ENCODE peak calls at places on chromosomes 13 and 19, in five cellular contexts. S, R, I, J and Z are unnamed samples.
A peak's percentile ranks its signal among the peaks of the same experiment; 100 is the strongest.

GRCh38 chr19:50046649-50047503 is 21.1 kb downstream of the ZNF473 start:
- DNase-seq in I (no peak), J (peak; percentile 2), R (peak; percentile 63), S (peak; percentile 38), Z (no peak)

GRCh38 chr19:45848922-45849321 is 14.0 kb downstream of the SYMPK start:
- DNase-seq in I (no peak), S (no peak), J (no peak), R (no peak), Z (no peak)

GRCh38 chr13:99661791-99662190 is 160.5 kb downstream of the TM9SF2 start:
- DNase-seq in J (no peak), S (no peak), R (no peak), I (no peak), Z (no peak)

GRCh38 chr13:97308735-97309429 is 86.7 kb downstream of the MBNL2 start:
- DNase-seq in R (no peak), S (no peak), I (no peak), J (no peak), Z (no peak)

GRCh38 chr19:48501961-48502719 is 9.5 kb downstream of the LMTK3 start:
- DNase-seq in J (peak; percentile 94), R (peak; percentile 99), S (no peak), I (peak; percentile 63), Z (peak; percentile 79)

GRCh38 chr13:36251528-36251927 is 37.2 kb upstream of the SOHLH2 start:
- DNase-seq in R (peak; percentile 33), S (no peak), J (no peak), I (no peak), Z (no peak)

GRCh38 chr13:54402495-54402894 is 1373.9 kb downstream of the OLFM4 start:
- DNase-seq in R (no peak), S (no peak), I (no peak), J (no peak), Z (no peak)

GRCh38 chr19:47273313-47274070 is 1.2 kb upstream of the INAFM1 start:
- DNase-seq in S (peak; percentile 84), I (peak; percentile 83), J (peak; percentile 94), R (peak; percentile 100), Z (peak; percentile 86)

GRCh38 chr13:68727165-68727564 is 1380.5 kb upstream of the ATXN8OS start:
- DNase-seq in I (no peak), S (no peak), R (no peak), J (no peak), Z (no peak)

GRCh38 chr13:100608906-100609305 is 20.3 kb upstream of the GGACT start:
- DNase-seq in I (no peak), R (peak; percentile 73), S (no peak), J (no peak), Z (no peak)

GRCh38 chr13:66914155-66914554 is 316.0 kb downstream of the PCDH9 start:
- DNase-seq in S (no peak), J (no peak), R (no peak), I (no peak), Z (no peak)

GRCh38 chr13:23391752-23392151 is 41.8 kb downstream of the SACS start:
- DNase-seq in R (no peak), I (no peak), S (no peak), J (no peak), Z (no peak)

GRCh38 chr19:35037716-35038622 is 3.6 kb upstream of the HPN start:
- DNase-seq in R (no peak), I (no peak), S (no peak), J (no peak), Z (no peak)

GRCh38 chr19:48029431-48029830 is 14.4 kb downstream of the CABP5 start:
- DNase-seq in S (no peak), J (no peak), R (no peak), I (no peak), Z (no peak)

GRCh38 chr19:7393934-7394508 is 45.3 kb downstream of the ARHGEF18 start:
- DNase-seq in R (no peak), S (no peak), J (no peak), I (no peak), Z (no peak)

GRCh38 chr19:51421229-51422052 is 4.0 kb upstream of the SIGLEC10 start:
- DNase-seq in J (no peak), R (peak; percentile 47), I (no peak), S (no peak), Z (no peak)

GRCh38 chr13:102907016-102907756 is 61.4 kb downstream of the ERCC5 start:
- DNase-seq in R (no peak), J (no peak), S (no peak), I (no peak), Z (no peak)
- TF ChIP-seq CTCF in R (no peak), J (no peak), S (no peak), I (no peak), Z (no peak)

GRCh38 chr19:53992211-53992610 is 774 bp downstream of the CACNG6 start:
- DNase-seq in J (no peak), R (no peak), S (no peak), I (no peak), Z (no peak)
- TF ChIP-seq CTCF in J (no peak), R (no peak), S (no peak), I (no peak), Z (no peak)

GRCh38 chr13:91381371-91381770 is 17.1 kb upstream of the GPC5 start:
- DNase-seq in J (peak; percentile 36), S (no peak), I (no peak), R (peak; percentile 49), Z (no peak)
- TF ChIP-seq CTCF in J (peak; percentile 45), S (peak; percentile 66), I (no peak), R (peak; percentile 37), Z (no peak)

GRCh38 chr13:29260684-29261083 is 334.8 kb downstream of the SLC7A1 start:
- DNase-seq in I (no peak), S (no peak), R (peak; percentile 14), J (peak; percentile 21), Z (no peak)
- TF ChIP-seq CTCF in I (no peak), S (no peak), R (peak; percentile 19), J (no peak), Z (no peak)

DNA sequence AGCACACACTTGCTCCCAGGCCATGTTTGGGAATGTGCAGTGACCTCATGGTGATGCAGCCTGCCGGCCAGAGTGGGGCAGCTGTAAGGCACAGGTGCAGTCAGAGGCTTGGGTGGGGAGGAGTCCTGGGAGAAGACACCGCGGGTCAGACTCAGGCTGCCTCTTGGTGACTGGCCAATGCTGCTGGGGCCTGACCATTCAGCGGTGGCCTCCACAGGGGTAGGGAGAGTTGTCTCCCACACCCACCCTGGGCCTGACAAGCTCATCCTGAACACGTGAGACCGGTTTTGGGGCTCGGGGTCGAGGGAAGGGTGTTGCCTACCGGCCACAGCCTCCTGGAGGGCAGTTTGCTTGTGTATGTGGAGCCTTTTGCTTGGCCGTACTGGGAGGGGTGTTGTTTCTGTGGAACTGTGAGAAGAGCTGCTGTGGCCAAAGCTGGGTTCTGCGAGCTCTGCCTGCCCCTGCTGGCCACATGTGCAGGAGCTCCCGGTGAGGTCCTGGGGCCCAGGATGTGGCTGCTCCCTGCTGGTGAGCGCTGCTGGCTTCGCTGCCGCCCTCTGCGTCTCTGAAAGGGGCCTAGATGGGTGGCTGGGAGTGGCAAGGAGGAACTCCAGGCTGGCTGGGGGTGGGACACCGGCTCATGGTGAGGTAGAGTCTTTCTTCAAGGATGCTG is 22.1 kb downstream of the UPF1 start:
- DNase-seq in R (no peak), S (no peak), I (no peak), J (no peak), Z (no peak)
- TF ChIP-seq CTCF in R (no peak), S (peak; percentile 19), I (no peak), J (no peak), Z (no peak)

DNA sequence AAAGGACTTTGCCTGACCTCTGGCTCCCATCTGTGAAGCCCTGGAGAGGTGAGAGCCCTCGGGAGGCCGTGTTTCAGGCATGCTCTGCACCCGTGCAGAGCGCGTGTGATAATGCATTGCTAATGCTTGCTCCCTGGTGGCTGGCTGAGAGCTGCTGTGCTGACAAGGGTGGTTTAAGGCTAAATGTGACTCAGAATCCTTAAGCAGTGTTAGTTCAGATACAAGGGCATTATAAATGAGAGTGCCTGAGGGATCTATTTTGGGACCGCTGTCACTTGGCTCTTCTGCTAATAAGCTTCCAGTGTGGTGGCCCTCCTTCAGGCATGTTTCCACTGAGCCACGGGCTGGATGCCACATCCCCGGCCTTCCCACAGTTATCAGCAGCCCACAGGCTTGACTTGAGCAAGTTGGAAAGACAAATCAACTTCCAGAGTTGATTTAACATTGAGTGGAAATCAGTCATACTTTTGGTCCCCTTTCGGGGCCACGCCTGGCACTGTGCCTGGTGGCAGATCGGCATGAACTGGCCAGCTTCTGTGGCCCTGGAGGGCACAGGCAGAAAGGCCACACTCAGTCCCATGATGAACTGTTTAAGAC is 17.0 kb downstream of the ALOX5AP start:
- DNase-seq in S (no peak), R (no peak), I (no peak), J (peak; percentile 60), Z (no peak)
- TF ChIP-seq CTCF in S (no peak), R (no peak), I (no peak), J (peak; percentile 9), Z (no peak)

DNA sequence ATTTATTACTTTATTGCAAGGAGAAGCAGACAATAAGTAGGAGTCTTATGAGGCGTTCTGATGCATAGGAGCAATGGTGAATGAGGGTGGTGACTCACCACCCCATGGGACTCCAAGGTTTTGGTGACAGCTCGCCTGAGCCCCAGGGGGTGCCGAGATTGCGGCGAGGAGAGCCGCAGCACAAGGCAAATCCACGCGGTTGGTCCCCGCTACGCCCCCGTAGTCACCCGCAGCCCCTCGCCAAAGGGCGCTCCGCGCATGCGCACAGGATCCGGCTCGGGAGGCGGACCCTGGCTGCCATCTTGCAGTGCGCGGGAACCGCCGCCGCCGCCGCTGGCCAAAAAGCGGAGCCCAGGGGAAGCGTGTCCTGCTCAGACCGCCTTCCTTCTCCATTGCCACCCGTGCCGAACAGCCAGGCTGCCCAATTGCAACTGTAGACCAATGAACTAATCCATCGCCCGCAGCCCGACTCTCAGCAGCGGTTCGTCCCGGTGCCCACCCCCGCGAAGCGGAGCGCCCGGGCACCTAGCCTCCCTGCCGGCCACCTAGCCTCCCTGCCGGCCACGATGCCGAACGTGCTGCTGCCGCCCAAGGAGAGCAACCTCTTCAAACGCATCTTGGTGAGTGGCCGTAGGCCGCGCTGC is at the start of gene NAA16:
- DNase-seq in S (peak; percentile 95), R (peak; percentile 98), J (peak; percentile 93), I (peak; percentile 98), Z (peak; percentile 94)
- TF ChIP-seq CTCF in S (peak; percentile 30), R (no peak), J (no peak), I (no peak), Z (no peak)